ENCODE peak calls at places on chromosomes 2 and 18, in seven cellular contexts. L is pancreas, R is lung, D is IMR-90, T is fibroblast of lung, W is H7, O is MM.1S. M is an unnamed sample.

GRCh38 chr2:24819442-24820174 is 26.4 kb downstream of the CENPO start:
- DNase-seq in D (no peak), L (no peak), O (no peak), W (peak), T (no peak), R (no peak), M (no peak)

GRCh38 chr2:159229476-159230144 is 56.9 kb downstream of the WDSUB1 start:
- DNase-seq in L (no peak), D (no peak), O (no peak), T (no peak), W (no peak), R (peak), M (no peak)

GRCh38 chr2:28580078-28580477 is 84.2 kb downstream of the PLB1 start:
- DNase-seq in R (no peak), O (no peak), T (no peak), L (no peak), D (no peak), W (no peak), M (no peak)

GRCh38 chr2:111999809-112000208 is 55.3 kb upstream of the TMEM87B start:
- DNase-seq in D (no peak), O (no peak), L (no peak), W (no peak), R (no peak), T (no peak), M (no peak)

GRCh38 chr2:26500406-26500805 is 22.5 kb upstream of the OTOF start:
- DNase-seq in W (no peak), L (no peak), D (no peak), O (no peak), T (no peak), R (no peak), M (no peak)

GRCh38 chr2:177419274-177419673 is 26.7 kb downstream of the AGPS start:
- DNase-seq in T (peak), O (no peak), W (no peak), L (no peak), R (no peak), D (peak), M (peak)

GRCh38 chr2:101036562-101036961 is 34.5 kb downstream of the RPL31 start:
- DNase-seq in R (no peak), O (peak), W (peak), D (peak), T (peak), L (no peak), M (no peak)

GRCh38 chr2:135657806-135658582 is 83.7 kb upstream of the UBXN4 start:
- DNase-seq in D (no peak), R (no peak), L (no peak), T (no peak), W (no peak), O (no peak), M (no peak)

GRCh38 chr2:28751956-28752607 is 452 bp downstream of the PPP1CB start:
- DNase-seq in W (peak), L (no peak), O (peak), R (no peak), T (no peak), D (no peak), M (no peak)

GRCh38 chr2:240351826-240352426 is 83.5 kb upstream of the GPC1 start:
- DNase-seq in R (no peak), D (no peak), L (no peak), W (no peak), O (no peak), T (no peak), M (no peak)

GRCh38 chr2:144567745-144568144 is 47.8 kb upstream of the ZEB2 start:
- DNase-seq in L (no peak), R (no peak), D (no peak), W (peak), O (no peak), T (no peak), M (no peak)

GRCh38 chr2:205175831-205176230 is 506.5 kb upstream of the NRP2 start:
- DNase-seq in L (peak), W (no peak), D (no peak), R (no peak), O (no peak), T (no peak), M (no peak)

GRCh38 chr2:3627500-3628100 is 30.4 kb upstream of the ALLC start:
- DNase-seq in T (no peak), L (no peak), R (no peak), O (no peak), D (no peak), W (peak), M (no peak)

GRCh38 chr18:45166341-45167108 is 448.8 kb upstream of the SLC14A2 start:
- DNase-seq in O (no peak), T (peak), W (no peak), R (no peak), D (peak), L (no peak), M (peak)

GRCh38 chr2:108315408-108316193 is 26.9 kb downstream of the SULT1C2 start:
- DNase-seq in D (no peak), R (peak), T (no peak), W (no peak), L (no peak), O (no peak), M (no peak)

GRCh38 chr2:95389256-95390119 is 13.0 kb upstream of the FAHD2A start:
- DNase-seq in O (peak), L (peak), R (peak), T (peak), D (peak), W (peak), M (no peak)

GRCh38 chr2:46413111-46413510 is 66.3 kb upstream of the TMEM247 start:
- DNase-seq in T (no peak), O (no peak), L (no peak), R (no peak), D (no peak), W (no peak), M (no peak)

GRCh38 chr2:220147590-220147989 is 520.2 kb downstream of the SLC4A3 start:
- DNase-seq in L (no peak), R (no peak), W (no peak), O (no peak), T (no peak), D (peak), M (no peak)

GRCh38 chr18:51339866-51340265 is 142.4 kb upstream of the MEX3C start:
- DNase-seq in D (no peak), W (no peak), T (no peak), L (no peak), R (no peak), O (no peak), M (no peak)

GRCh38 chr2:68643011-68643873 is at the start of gene PROKR1:
- DNase-seq in T (no peak), R (peak), W (peak), L (peak), O (no peak), D (no peak), M (no peak)

GRCh38 chr2:96860065-96861029 is 2.5 kb upstream of the ANKRD39 start:
- DNase-seq in T (peak), D (no peak), L (no peak), R (no peak), O (no peak), W (no peak), M (no peak)

GRCh38 chr2:16620590-16620989 is 45.0 kb downstream of the CYRIA start:
- DNase-seq in D (no peak), L (no peak), O (no peak), T (no peak), R (no peak), W (no peak), M (no peak)

GRCh38 chr2:33412920-33413319 is 63.5 kb upstream of the RASGRP3 start:
- DNase-seq in D (peak), L (no peak), W (peak), T (peak), O (no peak), R (no peak), M (no peak)

GRCh38 chr2:230947235-230947576 is 22.2 kb upstream of the GPR55 start:
- DNase-seq in W (peak), T (no peak), R (no peak), D (no peak), L (no peak), O (no peak), M (no peak)
- H3K4me3 ChIP-seq in W (no peak), T (no peak), R (no peak), D (no peak), L (no peak), O (no peak), M (no peak)

GRCh38 chr18:22838221-22838620 is 94.9 kb upstream of the RBBP8 start:
- DNase-seq in D (peak), L (no peak), T (no peak), W (no peak), R (no peak), O (no peak), M (no peak)

GRCh38 chr18:22840606-22841144 is 92.5 kb upstream of the RBBP8 start:
- DNase-seq in T (no peak), D (peak), O (no peak), R (no peak), W (no peak), L (no peak), M (no peak)

GRCh38 chr18:22839488-22839930 is 93.6 kb upstream of the RBBP8 start:
- DNase-seq in W (no peak), L (no peak), T (no peak), D (no peak), O (peak), R (no peak), M (no peak)

GRCh38 chr18:22836932-22837331 is 96.2 kb upstream of the RBBP8 start:
- DNase-seq in T (no peak), R (no peak), L (no peak), O (no peak), D (no peak), W (no peak), M (no peak)

GRCh38 chr18:22838639-22839487 is 94.3 kb upstream of the RBBP8 start:
- DNase-seq in W (no peak), R (no peak), T (no peak), L (no peak), O (peak), D (no peak), M (no peak)
- H3K4me3 ChIP-seq in W (no peak), R (no peak), T (no peak), L (no peak), O (peak), D (no peak), M (no peak)

DNA sequence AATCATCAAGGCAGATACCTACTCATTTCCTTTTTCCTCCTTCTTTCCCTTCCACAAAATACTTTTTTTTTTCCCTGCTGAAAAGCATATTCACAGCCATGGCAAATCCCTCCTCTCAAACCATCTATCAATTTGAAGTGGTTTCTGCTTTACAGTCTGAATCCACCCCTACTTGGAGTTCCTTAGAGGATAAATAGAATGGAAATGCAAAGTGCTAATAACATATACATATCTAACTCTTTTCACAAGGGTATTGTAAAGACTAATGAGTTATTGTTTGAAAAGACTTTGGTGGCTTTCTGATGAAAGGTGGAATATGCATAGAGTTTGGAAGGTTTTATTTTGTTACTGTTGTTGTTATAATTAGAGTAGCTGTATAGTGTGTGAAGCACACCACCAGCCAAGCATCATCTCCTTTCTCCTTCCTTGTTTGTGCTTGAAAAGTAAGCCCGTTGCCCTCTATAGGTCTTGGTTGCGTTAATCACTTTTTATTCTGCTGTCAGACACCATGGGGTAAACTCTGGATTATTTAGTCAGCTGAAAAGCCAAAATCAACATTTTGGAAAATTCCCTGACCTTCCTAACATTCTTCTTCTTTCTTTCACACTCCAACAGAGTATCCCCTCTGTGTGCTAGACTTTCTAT is 2126.9 kb upstream of the CELF4 start:
- DNase-seq in W (no peak), T (no peak), R (no peak), D (no peak), O (no peak), L (no peak), M (no peak)
- H3K4me3 ChIP-seq in W (peak), T (no peak), R (no peak), D (no peak), O (no peak), L (no peak), M (no peak)

GRCh38 chr2:231483398-231484329 is 19.4 kb upstream of the NCL start:
- DNase-seq in R (peak), L (no peak), D (no peak), O (peak), W (peak), T (no peak), M (no peak)
- H3K4me3 ChIP-seq in R (peak), L (peak), D (no peak), O (peak), W (no peak), T (no peak), M (peak)

M was measured in skeletal muscle cell.